ENCODE peak calls at places on chromosomes 2 and 18, in ten cellular contexts. One of them, this sample, is unnamed.

GRCh38 chr2:209872675-209873074 is 101.0 kb downstream of the UNC80 start:
- DNase-seq in fibroblast of lung: peak; percentile 85
- DNase-seq in epithelial cell of esophagus: peak; percentile 56
- DNase-seq in coronary artery: no peak
- DNase-seq in fibroblast of the aortic adventitia: no peak
- DNase-seq in GM23338: peak; percentile 93
- DNase-seq in fibroblast of pulmonary artery: peak; percentile 4
- DNase-seq in AG04450: no peak
- DNase-seq in prostate gland: peak; percentile 39
- DNase-seq in choroid plexus epithelial cell: peak; percentile 67
- DNase-seq in this sample: no peak

GRCh38 chr2:37323770-37324535 is 680 bp downstream of the PRKD3 start:
- DNase-seq in fibroblast of the aortic adventitia: peak; percentile 50
- DNase-seq in AG04450: no peak
- DNase-seq in prostate gland: peak; percentile 46
- DNase-seq in fibroblast of lung: peak; percentile 43
- DNase-seq in choroid plexus epithelial cell: peak; percentile 47
- DNase-seq in coronary artery: no peak
- DNase-seq in GM23338: peak; percentile 68
- DNase-seq in fibroblast of pulmonary artery: peak; percentile 40
- DNase-seq in epithelial cell of esophagus: peak; percentile 40
- DNase-seq in this sample: peak; percentile 31

GRCh38 chr2:46850742-46851141 is 64.9 kb downstream of the MCFD2 start:
- DNase-seq in prostate gland: peak; percentile 35
- DNase-seq in AG04450: peak; percentile 85
- DNase-seq in GM23338: no peak
- DNase-seq in fibroblast of lung: peak; percentile 99
- DNase-seq in coronary artery: no peak
- DNase-seq in choroid plexus epithelial cell: peak; percentile 88
- DNase-seq in epithelial cell of esophagus: peak; percentile 84
- DNase-seq in fibroblast of the aortic adventitia: peak; percentile 98
- DNase-seq in fibroblast of pulmonary artery: peak; percentile 93
- DNase-seq in this sample: peak; percentile 91

GRCh38 chr18:58276640-58277456 is 232.8 kb downstream of the NEDD4L start:
- DNase-seq in fibroblast of pulmonary artery: no peak
- DNase-seq in fibroblast of the aortic adventitia: no peak
- DNase-seq in epithelial cell of esophagus: peak; percentile 72
- DNase-seq in GM23338: no peak
- DNase-seq in fibroblast of lung: no peak
- DNase-seq in AG04450: no peak
- DNase-seq in choroid plexus epithelial cell: no peak
- DNase-seq in coronary artery: no peak
- DNase-seq in prostate gland: peak; percentile 55
- DNase-seq in this sample: no peak

GRCh38 chr2:232942831-232943230 is 70.2 kb downstream of the NGEF start:
- DNase-seq in GM23338: no peak
- DNase-seq in choroid plexus epithelial cell: no peak
- DNase-seq in fibroblast of lung: no peak
- DNase-seq in fibroblast of pulmonary artery: no peak
- DNase-seq in coronary artery: no peak
- DNase-seq in AG04450: no peak
- DNase-seq in fibroblast of the aortic adventitia: peak; percentile 45
- DNase-seq in prostate gland: no peak
- DNase-seq in epithelial cell of esophagus: no peak
- DNase-seq in this sample: no peak

GRCh38 chr2:113219525-113219888 is 45.7 kb downstream of the PSD4 start:
- DNase-seq in coronary artery: no peak
- DNase-seq in AG04450: no peak
- DNase-seq in fibroblast of the aortic adventitia: no peak
- DNase-seq in fibroblast of pulmonary artery: no peak
- DNase-seq in GM23338: no peak
- DNase-seq in fibroblast of lung: no peak
- DNase-seq in epithelial cell of esophagus: no peak
- DNase-seq in prostate gland: no peak
- DNase-seq in choroid plexus epithelial cell: no peak
- DNase-seq in this sample: no peak

GRCh38 chr18:52312321-52312720 is 27.7 kb upstream of the DCC start:
- DNase-seq in fibroblast of the aortic adventitia: no peak
- DNase-seq in GM23338: no peak
- DNase-seq in AG04450: no peak
- DNase-seq in coronary artery: no peak
- DNase-seq in prostate gland: no peak
- DNase-seq in fibroblast of lung: peak; percentile 73
- DNase-seq in choroid plexus epithelial cell: no peak
- DNase-seq in fibroblast of pulmonary artery: no peak
- DNase-seq in epithelial cell of esophagus: peak; percentile 32
- DNase-seq in this sample: no peak

GRCh38 chr2:153967248-153967973 is 95.7 kb downstream of the GALNT13 start:
- DNase-seq in prostate gland: no peak
- DNase-seq in fibroblast of pulmonary artery: no peak
- DNase-seq in choroid plexus epithelial cell: no peak
- DNase-seq in epithelial cell of esophagus: peak; percentile 13
- DNase-seq in fibroblast of lung: no peak
- DNase-seq in fibroblast of the aortic adventitia: no peak
- DNase-seq in AG04450: no peak
- DNase-seq in GM23338: peak; percentile 20
- DNase-seq in coronary artery: no peak
- DNase-seq in this sample: no peak

GRCh38 chr2:172072279-172072678 is 13.0 kb upstream of the DLX1 start:
- DNase-seq in prostate gland: no peak
- DNase-seq in fibroblast of lung: no peak
- DNase-seq in fibroblast of pulmonary artery: no peak
- DNase-seq in GM23338: no peak
- DNase-seq in epithelial cell of esophagus: no peak
- DNase-seq in AG04450: no peak
- DNase-seq in choroid plexus epithelial cell: no peak
- DNase-seq in fibroblast of the aortic adventitia: no peak
- DNase-seq in coronary artery: no peak
- DNase-seq in this sample: no peak

GRCh38 chr2:63050186-63050915 is at the start of gene OTX1:
- DNase-seq in GM23338: peak; percentile 90
- DNase-seq in prostate gland: peak; percentile 58
- DNase-seq in fibroblast of lung: peak; percentile 30
- DNase-seq in AG04450: no peak
- DNase-seq in fibroblast of the aortic adventitia: peak; percentile 49
- DNase-seq in choroid plexus epithelial cell: peak; percentile 33
- DNase-seq in fibroblast of pulmonary artery: peak; percentile 46
- DNase-seq in coronary artery: peak; percentile 71
- DNase-seq in epithelial cell of esophagus: peak; percentile 93
- DNase-seq in this sample: peak; percentile 40

GRCh38 chr2:43943809-43944452 is 51.9 kb downstream of the LRPPRC start:
- DNase-seq in fibroblast of the aortic adventitia: no peak
- DNase-seq in coronary artery: no peak
- DNase-seq in choroid plexus epithelial cell: no peak
- DNase-seq in AG04450: no peak
- DNase-seq in fibroblast of lung: no peak
- DNase-seq in prostate gland: no peak
- DNase-seq in fibroblast of pulmonary artery: no peak
- DNase-seq in epithelial cell of esophagus: no peak
- DNase-seq in GM23338: no peak
- DNase-seq in this sample: no peak

GRCh38 chr2:3214065-3214464 is 163.6 kb downstream of the EIPR1 start:
- DNase-seq in fibroblast of pulmonary artery: peak; percentile 52
- DNase-seq in GM23338: no peak
- DNase-seq in coronary artery: no peak
- DNase-seq in epithelial cell of esophagus: no peak
- DNase-seq in AG04450: no peak
- DNase-seq in fibroblast of lung: no peak
- DNase-seq in prostate gland: no peak
- DNase-seq in choroid plexus epithelial cell: no peak
- DNase-seq in fibroblast of the aortic adventitia: no peak
- DNase-seq in this sample: no peak

GRCh38 chr18:48674198-48674721 is 135.4 kb downstream of the CTIF start:
- DNase-seq in prostate gland: no peak
- DNase-seq in coronary artery: no peak
- DNase-seq in epithelial cell of esophagus: no peak
- DNase-seq in fibroblast of lung: peak; percentile 36
- DNase-seq in fibroblast of the aortic adventitia: peak; percentile 85
- DNase-seq in GM23338: no peak
- DNase-seq in AG04450: no peak
- DNase-seq in fibroblast of pulmonary artery: peak; percentile 23
- DNase-seq in choroid plexus epithelial cell: peak; percentile 55
- DNase-seq in this sample: peak; percentile 44

GRCh38 chr2:39437522-39438296 is 624 bp upstream of the MAP4K3 start:
- DNase-seq in prostate gland: peak; percentile 22
- DNase-seq in epithelial cell of esophagus: peak; percentile 80
- DNase-seq in fibroblast of lung: peak; percentile 38
- DNase-seq in AG04450: no peak
- DNase-seq in GM23338: peak; percentile 22
- DNase-seq in fibroblast of pulmonary artery: peak; percentile 33
- DNase-seq in fibroblast of the aortic adventitia: peak; percentile 31
- DNase-seq in choroid plexus epithelial cell: peak; percentile 44
- DNase-seq in coronary artery: peak; percentile 73
- DNase-seq in this sample: peak; percentile 28

GRCh38 chr18:41449612-41450011 is 505.4 kb upstream of the PIK3C3 start:
- DNase-seq in AG04450: no peak
- DNase-seq in fibroblast of the aortic adventitia: no peak
- DNase-seq in fibroblast of pulmonary artery: peak; percentile 9
- DNase-seq in prostate gland: no peak
- DNase-seq in coronary artery: no peak
- DNase-seq in GM23338: no peak
- DNase-seq in epithelial cell of esophagus: no peak
- DNase-seq in fibroblast of lung: no peak
- DNase-seq in choroid plexus epithelial cell: no peak
- DNase-seq in this sample: no peak

GRCh38 chr18:41444943-41445342 is 510.1 kb upstream of the PIK3C3 start:
- DNase-seq in choroid plexus epithelial cell: peak; percentile 2
- DNase-seq in fibroblast of pulmonary artery: no peak
- DNase-seq in AG04450: no peak
- DNase-seq in fibroblast of lung: peak; percentile 37
- DNase-seq in epithelial cell of esophagus: peak; percentile 19
- DNase-seq in fibroblast of the aortic adventitia: no peak
- DNase-seq in coronary artery: no peak
- DNase-seq in GM23338: no peak
- DNase-seq in prostate gland: no peak
- DNase-seq in this sample: no peak
- TF ChIP-seq CTCF in choroid plexus epithelial cell: no peak
- TF ChIP-seq CTCF in fibroblast of pulmonary artery: no peak
- TF ChIP-seq CTCF in AG04450: no peak
- TF ChIP-seq CTCF in fibroblast of lung: no peak
- TF ChIP-seq CTCF in epithelial cell of esophagus: no peak
- TF ChIP-seq CTCF in fibroblast of the aortic adventitia: no peak
- TF ChIP-seq CTCF in coronary artery: no peak
- TF ChIP-seq CTCF in GM23338: no peak
- TF ChIP-seq CTCF in prostate gland: no peak
- TF ChIP-seq CTCF in this sample: no peak

GRCh38 chr2:74001121-74001520 is 16.4 kb downstream of the TET3 start:
- DNase-seq in fibroblast of the aortic adventitia: no peak
- DNase-seq in epithelial cell of esophagus: no peak
- DNase-seq in fibroblast of pulmonary artery: no peak
- DNase-seq in AG04450: no peak
- DNase-seq in prostate gland: no peak
- DNase-seq in GM23338: no peak
- DNase-seq in choroid plexus epithelial cell: no peak
- DNase-seq in fibroblast of lung: no peak
- DNase-seq in coronary artery: no peak
- DNase-seq in this sample: peak; percentile 36

GRCh38 chr2:74004212-74005182 is 19.8 kb downstream of the TET3 start:
- DNase-seq in coronary artery: no peak
- DNase-seq in epithelial cell of esophagus: no peak
- DNase-seq in fibroblast of the aortic adventitia: no peak
- DNase-seq in fibroblast of lung: no peak
- DNase-seq in fibroblast of pulmonary artery: no peak
- DNase-seq in GM23338: no peak
- DNase-seq in AG04450: no peak
- DNase-seq in prostate gland: no peak
- DNase-seq in choroid plexus epithelial cell: no peak
- DNase-seq in this sample: no peak

GRCh38 chr2:74001781-74002514 is 17.2 kb downstream of the TET3 start:
- DNase-seq in fibroblast of pulmonary artery: no peak
- DNase-seq in epithelial cell of esophagus: no peak
- DNase-seq in choroid plexus epithelial cell: no peak
- DNase-seq in fibroblast of lung: no peak
- DNase-seq in coronary artery: no peak
- DNase-seq in GM23338: no peak
- DNase-seq in fibroblast of the aortic adventitia: no peak
- DNase-seq in AG04450: no peak
- DNase-seq in prostate gland: no peak
- DNase-seq in this sample: no peak

GRCh38 chr2:74003494-74004211 is 18.9 kb downstream of the TET3 start:
- DNase-seq in fibroblast of the aortic adventitia: peak; percentile 84
- DNase-seq in prostate gland: no peak
- DNase-seq in AG04450: peak; percentile 26
- DNase-seq in choroid plexus epithelial cell: peak; percentile 49
- DNase-seq in epithelial cell of esophagus: peak; percentile 59
- DNase-seq in fibroblast of lung: peak; percentile 81
- DNase-seq in fibroblast of pulmonary artery: peak; percentile 70
- DNase-seq in coronary artery: peak; percentile 85
- DNase-seq in GM23338: peak; percentile 30
- DNase-seq in this sample: peak; percentile 79

GRCh38 chr2:74002515-74003391 is 18.0 kb downstream of the TET3 start:
- DNase-seq in GM23338: peak; percentile 91
- DNase-seq in AG04450: peak; percentile 37
- DNase-seq in prostate gland: peak; percentile 78
- DNase-seq in coronary artery: peak; percentile 75
- DNase-seq in epithelial cell of esophagus: peak; percentile 88
- DNase-seq in fibroblast of pulmonary artery: peak; percentile 83
- DNase-seq in fibroblast of lung: peak; percentile 84
- DNase-seq in choroid plexus epithelial cell: peak; percentile 85
- DNase-seq in fibroblast of the aortic adventitia: peak; percentile 73
- DNase-seq in this sample: peak; percentile 67
- H3K4me3 ChIP-seq in GM23338: peak overlapping the region; percentile 93
- H3K4me3 ChIP-seq in AG04450: peak overlapping the region; percentile 78
- H3K4me3 ChIP-seq in prostate gland: peak overlapping the region; percentile 49
- H3K4me3 ChIP-seq in coronary artery: peak overlapping the region; percentile 91
- H3K4me3 ChIP-seq in epithelial cell of esophagus: peak overlapping the region; percentile 53
- H3K4me3 ChIP-seq in fibroblast of pulmonary artery: peak overlapping the region; percentile 61
- H3K4me3 ChIP-seq in fibroblast of lung: peak overlapping the region; percentile 57
- H3K4me3 ChIP-seq in choroid plexus epithelial cell: peak overlapping the region; percentile 68
- H3K4me3 ChIP-seq in fibroblast of the aortic adventitia: peak overlapping the region; percentile 83
- H3K4me3 ChIP-seq in this sample: peak overlapping the region; percentile 61

GRCh38 chr18:63747006-63747405 is 28.2 kb upstream of the SERPINB7 start:
- DNase-seq in epithelial cell of esophagus: no peak
- DNase-seq in choroid plexus epithelial cell: no peak
- DNase-seq in fibroblast of lung: no peak
- DNase-seq in fibroblast of the aortic adventitia: no peak
- DNase-seq in fibroblast of pulmonary artery: no peak
- DNase-seq in coronary artery: no peak
- DNase-seq in prostate gland: no peak
- DNase-seq in GM23338: no peak
- DNase-seq in AG04450: no peak
- DNase-seq in this sample: no peak

GRCh38 chr18:63736856-63737255 is 34.1 kb downstream of the SERPINB11 start:
- DNase-seq in fibroblast of the aortic adventitia: no peak
- DNase-seq in GM23338: no peak
- DNase-seq in epithelial cell of esophagus: peak; percentile 62
- DNase-seq in fibroblast of pulmonary artery: no peak
- DNase-seq in AG04450: no peak
- DNase-seq in prostate gland: no peak
- DNase-seq in choroid plexus epithelial cell: no peak
- DNase-seq in coronary artery: no peak
- DNase-seq in fibroblast of lung: peak; percentile 9
- DNase-seq in this sample: peak; percentile 25

GRCh38 chr18:63741769-63742168 is 33.4 kb upstream of the SERPINB7 start:
- DNase-seq in GM23338: peak; percentile 16
- DNase-seq in AG04450: no peak
- DNase-seq in coronary artery: no peak
- DNase-seq in fibroblast of lung: no peak
- DNase-seq in fibroblast of pulmonary artery: peak; percentile 12
- DNase-seq in fibroblast of the aortic adventitia: peak; percentile 52
- DNase-seq in choroid plexus epithelial cell: peak; percentile 61
- DNase-seq in prostate gland: no peak
- DNase-seq in epithelial cell of esophagus: peak; percentile 67
- DNase-seq in this sample: peak; percentile 64
- TF ChIP-seq CTCF in GM23338: peak; percentile 52
- TF ChIP-seq CTCF in AG04450: peak; percentile 69
- TF ChIP-seq CTCF in coronary artery: no peak
- TF ChIP-seq CTCF in fibroblast of lung: peak; percentile 33
- TF ChIP-seq CTCF in fibroblast of pulmonary artery: peak; percentile 11
- TF ChIP-seq CTCF in fibroblast of the aortic adventitia: peak; percentile 51
- TF ChIP-seq CTCF in choroid plexus epithelial cell: peak; percentile 59
- TF ChIP-seq CTCF in prostate gland: no peak
- TF ChIP-seq CTCF in epithelial cell of esophagus: peak; percentile 71
- TF ChIP-seq CTCF in this sample: peak; percentile 73

GRCh38 chr2:193703411-193703810 is 1508.7 kb upstream of the TMEFF2 start:
- DNase-seq in choroid plexus epithelial cell: no peak
- DNase-seq in AG04450: no peak
- DNase-seq in coronary artery: no peak
- DNase-seq in epithelial cell of esophagus: no peak
- DNase-seq in fibroblast of pulmonary artery: no peak
- DNase-seq in fibroblast of lung: no peak
- DNase-seq in prostate gland: no peak
- DNase-seq in GM23338: no peak
- DNase-seq in fibroblast of the aortic adventitia: no peak
- DNase-seq in this sample: peak; percentile 6
- H3K4me3 ChIP-seq in choroid plexus epithelial cell: no peak overlapping the region
- H3K4me3 ChIP-seq in AG04450: no peak overlapping the region
- H3K4me3 ChIP-seq in coronary artery: no peak overlapping the region
- H3K4me3 ChIP-seq in epithelial cell of esophagus: no peak overlapping the region
- H3K4me3 ChIP-seq in fibroblast of pulmonary artery: no peak overlapping the region
- H3K4me3 ChIP-seq in fibroblast of lung: no peak overlapping the region
- H3K4me3 ChIP-seq in prostate gland: no peak overlapping the region
- H3K4me3 ChIP-seq in GM23338: no peak overlapping the region
- H3K4me3 ChIP-seq in fibroblast of the aortic adventitia: no peak overlapping the region
- H3K4me3 ChIP-seq in this sample: no peak overlapping the region

This sample was measured in fibroblast of mammary gland.